ENCODE peak calls at places on chromosomes 3 and 15, in six cellular contexts. M is CD4-positive, CD25-positive, alpha-beta regulatory T cell; L is retinal pigment epithelial cell; P is fibroblast of lung; C is H4; S is uterus. K is an unnamed sample.

GRCh38 chr3:55719508-55719907 is 232.4 kb upstream of the WNT5A start:
- DNase-seq in M (no peak), L (no peak), P (no peak), C (no peak), S (no peak), K (no peak)

GRCh38 chr15:58348095-58348812 is 83.5 kb upstream of the LIPC start:
- DNase-seq in M (no peak), L (no peak), P (no peak), C (no peak), S (no peak), K (no peak)

GRCh38 chr3:133943639-133944131 is 48.0 kb upstream of the RAB6B start:
- DNase-seq in M (no peak), L (peak), P (peak), C (peak), S (no peak), K (no peak)

GRCh38 chr3:72660270-72661114 is 187.8 kb downstream of the SHQ1 start:
- DNase-seq in M (no peak), L (no peak), P (peak), C (no peak), S (no peak), K (no peak)

GRCh38 chr3:79297242-79297641 is 470.6 kb downstream of the ROBO1 start:
- DNase-seq in M (no peak), L (peak), P (peak), C (peak), S (no peak), K (no peak)

GRCh38 chr3:123081718-123082369 is 15.0 kb downstream of the PDIA5 start:
- DNase-seq in M (no peak), L (no peak), P (no peak), C (no peak), S (no peak), K (no peak)

GRCh38 chr3:47385007-47385406 is 4.2 kb downstream of the PTPN23 start:
- DNase-seq in M (no peak), L (no peak), P (peak), C (no peak), S (no peak), K (no peak)

GRCh38 chr3:184366619-184367321 is 5.3 kb downstream of the POLR2H start:
- DNase-seq in M (no peak), L (no peak), P (peak), C (no peak), S (no peak), K (no peak)

GRCh38 chr3:99920530-99921376 is 103.1 kb downstream of the CMSS1 start:
- DNase-seq in M (no peak), L (no peak), P (peak), C (peak), S (peak), K (peak)

GRCh38 chr15:81338422-81339007 is 14.6 kb upstream of the STARD5 start:
- DNase-seq in M (no peak), L (peak), P (peak), C (peak), S (peak), K (peak)

GRCh38 chr15:58182460-58183163 is 44.4 kb downstream of the AQP9 start:
- DNase-seq in M (no peak), L (no peak), P (peak), C (peak), S (peak), K (peak)

GRCh38 chr3:6571448-6571847 is 289.5 kb upstream of the GRM7 start:
- DNase-seq in M (no peak), L (no peak), P (no peak), C (no peak), S (no peak), K (no peak)

GRCh38 chr3:15462451-15462850 is 35.1 kb downstream of the EAF1 start:
- DNase-seq in M (no peak), L (no peak), P (no peak), C (no peak), S (no peak), K (no peak)

GRCh38 chr3:123021986-123022510 is 5.5 kb downstream of the SEMA5B start:
- DNase-seq in M (no peak), L (no peak), P (no peak), C (no peak), S (no peak), K (no peak)

GRCh38 chr3:124117486-124117885 is 125.6 kb upstream of the ROPN1 start:
- DNase-seq in M (no peak), L (peak), P (peak), C (peak), S (no peak), K (no peak)

GRCh38 chr3:63655519-63655918 is 3.0 kb downstream of the SNTN start:
- DNase-seq in M (no peak), L (peak), P (peak), C (no peak), S (no peak), K (no peak)

GRCh38 chr3:181727122-181728036 is 15.7 kb downstream of the SOX2 start:
- DNase-seq in M (no peak), L (no peak), P (peak), C (no peak), S (no peak), K (no peak)

GRCh38 chr15:48389701-48390143 is 58.5 kb downstream of the DUT start:
- DNase-seq in M (no peak), L (no peak), P (peak), C (no peak), S (no peak), K (no peak)

GRCh38 chr3:113573728-113574127 is 41.4 kb downstream of the SIDT1 start:
- DNase-seq in M (no peak), L (no peak), P (no peak), C (no peak), S (no peak), K (no peak)